ENCODE peak calls at places on chromosomes 5 and 9, in ten cellular contexts. One of them, this sample, is unnamed.

GRCh38 chr5:126339215-126339805 is 83.9 kb upstream of the GRAMD2B start:
- ATAC-seq in right cardiac atrium: peak; percentile 48
- ATAC-seq in stimulated activated naive CD8-positive, alpha-beta T cell treated with anti-CD3 and anti-CD28 coated beads, Interleukin-15, Interleukin-2, amounts not matched to agents 100 U/mL and 50 U/mL, for 24 hours: no peak
- ATAC-seq in aorta: no peak
- ATAC-seq in left cardiac atrium: peak; percentile 45
- ATAC-seq in activated CD8-positive, alpha-beta memory T cell treated with anti-CD3 and anti-CD28 coated beads, Interleukin-2, amount 10 ng/mL, durations not matched to agents 7 days and 5 days: peak; percentile 42
- ATAC-seq in naive thymus-derived CD8-positive, alpha-beta T cell: peak; percentile 35
- ATAC-seq in T-cell: no peak
- ATAC-seq in activated T-cell treated with anti-CD3 and anti-CD28 coated beads, Interleukin-2, amount 50 U/mL, for 4 hours: no peak
- ATAC-seq in HCT116: peak; percentile 74
- ATAC-seq in this sample: peak; percentile 39

GRCh38 chr9:20940447-20941176 is 90.8 kb downstream of the HACD4 start:
- ATAC-seq in right cardiac atrium: no peak
- ATAC-seq in stimulated activated naive CD8-positive, alpha-beta T cell treated with anti-CD3 and anti-CD28 coated beads, Interleukin-15, Interleukin-2, amounts not matched to agents 100 U/mL and 50 U/mL, for 24 hours: no peak
- ATAC-seq in aorta: peak; percentile 33
- ATAC-seq in left cardiac atrium: peak; percentile 57
- ATAC-seq in activated CD8-positive, alpha-beta memory T cell treated with anti-CD3 and anti-CD28 coated beads, Interleukin-2, amount 10 ng/mL, durations not matched to agents 7 days and 5 days: no peak
- ATAC-seq in naive thymus-derived CD8-positive, alpha-beta T cell: no peak
- ATAC-seq in T-cell: no peak
- ATAC-seq in activated T-cell treated with anti-CD3 and anti-CD28 coated beads, Interleukin-2, amount 50 U/mL, for 4 hours: peak; percentile 21
- ATAC-seq in HCT116: peak; percentile 54
- ATAC-seq in this sample: peak; percentile 16

GRCh38 chr5:59126665-59127354 is 543.9 kb downstream of the RAB3C start:
- ATAC-seq in right cardiac atrium: no peak
- ATAC-seq in stimulated activated naive CD8-positive, alpha-beta T cell treated with anti-CD3 and anti-CD28 coated beads, Interleukin-15, Interleukin-2, amounts not matched to agents 100 U/mL and 50 U/mL, for 24 hours: peak; percentile 2
- ATAC-seq in aorta: no peak
- ATAC-seq in left cardiac atrium: peak; percentile 2
- ATAC-seq in activated CD8-positive, alpha-beta memory T cell treated with anti-CD3 and anti-CD28 coated beads, Interleukin-2, amount 10 ng/mL, durations not matched to agents 7 days and 5 days: peak; percentile 6
- ATAC-seq in naive thymus-derived CD8-positive, alpha-beta T cell: no peak
- ATAC-seq in T-cell: peak; percentile 18
- ATAC-seq in activated T-cell treated with anti-CD3 and anti-CD28 coated beads, Interleukin-2, amount 50 U/mL, for 4 hours: peak; percentile 5
- ATAC-seq in HCT116: peak; percentile 12
- ATAC-seq in this sample: no peak

GRCh38 chr9:28887188-28887884 is 1314.1 kb upstream of the C9orf72 start:
- ATAC-seq in right cardiac atrium: no peak
- ATAC-seq in stimulated activated naive CD8-positive, alpha-beta T cell treated with anti-CD3 and anti-CD28 coated beads, Interleukin-15, Interleukin-2, amounts not matched to agents 100 U/mL and 50 U/mL, for 24 hours: no peak
- ATAC-seq in aorta: no peak
- ATAC-seq in left cardiac atrium: no peak
- ATAC-seq in activated CD8-positive, alpha-beta memory T cell treated with anti-CD3 and anti-CD28 coated beads, Interleukin-2, amount 10 ng/mL, durations not matched to agents 7 days and 5 days: no peak
- ATAC-seq in naive thymus-derived CD8-positive, alpha-beta T cell: no peak
- ATAC-seq in T-cell: no peak
- ATAC-seq in activated T-cell treated with anti-CD3 and anti-CD28 coated beads, Interleukin-2, amount 50 U/mL, for 4 hours: no peak
- ATAC-seq in HCT116: no peak
- ATAC-seq in this sample: no peak

GRCh38 chr9:15482146-15482545 is 28.6 kb downstream of the PSIP1 start:
- ATAC-seq in right cardiac atrium: no peak
- ATAC-seq in stimulated activated naive CD8-positive, alpha-beta T cell treated with anti-CD3 and anti-CD28 coated beads, Interleukin-15, Interleukin-2, amounts not matched to agents 100 U/mL and 50 U/mL, for 24 hours: no peak
- ATAC-seq in aorta: no peak
- ATAC-seq in left cardiac atrium: no peak
- ATAC-seq in activated CD8-positive, alpha-beta memory T cell treated with anti-CD3 and anti-CD28 coated beads, Interleukin-2, amount 10 ng/mL, durations not matched to agents 7 days and 5 days: no peak
- ATAC-seq in naive thymus-derived CD8-positive, alpha-beta T cell: no peak
- ATAC-seq in T-cell: no peak
- ATAC-seq in activated T-cell treated with anti-CD3 and anti-CD28 coated beads, Interleukin-2, amount 50 U/mL, for 4 hours: no peak
- ATAC-seq in HCT116: no peak
- ATAC-seq in this sample: no peak

GRCh38 chr5:68214472-68215207 is 916 bp upstream of the PIK3R1 start:
- ATAC-seq in right cardiac atrium: no peak
- ATAC-seq in stimulated activated naive CD8-positive, alpha-beta T cell treated with anti-CD3 and anti-CD28 coated beads, Interleukin-15, Interleukin-2, amounts not matched to agents 100 U/mL and 50 U/mL, for 24 hours: no peak
- ATAC-seq in aorta: no peak
- ATAC-seq in left cardiac atrium: no peak
- ATAC-seq in activated CD8-positive, alpha-beta memory T cell treated with anti-CD3 and anti-CD28 coated beads, Interleukin-2, amount 10 ng/mL, durations not matched to agents 7 days and 5 days: peak; percentile 26
- ATAC-seq in naive thymus-derived CD8-positive, alpha-beta T cell: no peak
- ATAC-seq in T-cell: peak; percentile 29
- ATAC-seq in activated T-cell treated with anti-CD3 and anti-CD28 coated beads, Interleukin-2, amount 50 U/mL, for 4 hours: no peak
- ATAC-seq in HCT116: no peak
- ATAC-seq in this sample: no peak

GRCh38 chr9:130868230-130868629 is 28.4 kb downstream of the QRFP start:
- ATAC-seq in right cardiac atrium: no peak
- ATAC-seq in stimulated activated naive CD8-positive, alpha-beta T cell treated with anti-CD3 and anti-CD28 coated beads, Interleukin-15, Interleukin-2, amounts not matched to agents 100 U/mL and 50 U/mL, for 24 hours: no peak
- ATAC-seq in aorta: no peak
- ATAC-seq in left cardiac atrium: no peak
- ATAC-seq in activated CD8-positive, alpha-beta memory T cell treated with anti-CD3 and anti-CD28 coated beads, Interleukin-2, amount 10 ng/mL, durations not matched to agents 7 days and 5 days: no peak
- ATAC-seq in naive thymus-derived CD8-positive, alpha-beta T cell: no peak
- ATAC-seq in T-cell: no peak
- ATAC-seq in activated T-cell treated with anti-CD3 and anti-CD28 coated beads, Interleukin-2, amount 50 U/mL, for 4 hours: no peak
- ATAC-seq in HCT116: no peak
- ATAC-seq in this sample: no peak

GRCh38 chr5:14177651-14178050 is 34.5 kb downstream of the TRIO start:
- ATAC-seq in right cardiac atrium: no peak
- ATAC-seq in stimulated activated naive CD8-positive, alpha-beta T cell treated with anti-CD3 and anti-CD28 coated beads, Interleukin-15, Interleukin-2, amounts not matched to agents 100 U/mL and 50 U/mL, for 24 hours: no peak
- ATAC-seq in aorta: no peak
- ATAC-seq in left cardiac atrium: no peak
- ATAC-seq in activated CD8-positive, alpha-beta memory T cell treated with anti-CD3 and anti-CD28 coated beads, Interleukin-2, amount 10 ng/mL, durations not matched to agents 7 days and 5 days: no peak
- ATAC-seq in naive thymus-derived CD8-positive, alpha-beta T cell: no peak
- ATAC-seq in T-cell: no peak
- ATAC-seq in activated T-cell treated with anti-CD3 and anti-CD28 coated beads, Interleukin-2, amount 50 U/mL, for 4 hours: no peak
- ATAC-seq in HCT116: no peak
- ATAC-seq in this sample: no peak

GRCh38 chr9:19642256-19642655 is 146.6 kb downstream of the SLC24A2 start:
- ATAC-seq in right cardiac atrium: peak; percentile 34
- ATAC-seq in stimulated activated naive CD8-positive, alpha-beta T cell treated with anti-CD3 and anti-CD28 coated beads, Interleukin-15, Interleukin-2, amounts not matched to agents 100 U/mL and 50 U/mL, for 24 hours: peak; percentile 28
- ATAC-seq in aorta: no peak
- ATAC-seq in left cardiac atrium: no peak
- ATAC-seq in activated CD8-positive, alpha-beta memory T cell treated with anti-CD3 and anti-CD28 coated beads, Interleukin-2, amount 10 ng/mL, durations not matched to agents 7 days and 5 days: no peak
- ATAC-seq in naive thymus-derived CD8-positive, alpha-beta T cell: no peak
- ATAC-seq in T-cell: no peak
- ATAC-seq in activated T-cell treated with anti-CD3 and anti-CD28 coated beads, Interleukin-2, amount 50 U/mL, for 4 hours: no peak
- ATAC-seq in HCT116: peak; percentile 44
- ATAC-seq in this sample: no peak

GRCh38 chr5:176608937-176609723 is 826 bp downstream of the GPRIN1 start:
- ATAC-seq in right cardiac atrium: no peak
- ATAC-seq in stimulated activated naive CD8-positive, alpha-beta T cell treated with anti-CD3 and anti-CD28 coated beads, Interleukin-15, Interleukin-2, amounts not matched to agents 100 U/mL and 50 U/mL, for 24 hours: peak; percentile 5
- ATAC-seq in aorta: no peak
- ATAC-seq in left cardiac atrium: no peak
- ATAC-seq in activated CD8-positive, alpha-beta memory T cell treated with anti-CD3 and anti-CD28 coated beads, Interleukin-2, amount 10 ng/mL, durations not matched to agents 7 days and 5 days: no peak
- ATAC-seq in naive thymus-derived CD8-positive, alpha-beta T cell: peak; percentile 41
- ATAC-seq in T-cell: peak; percentile 19
- ATAC-seq in activated T-cell treated with anti-CD3 and anti-CD28 coated beads, Interleukin-2, amount 50 U/mL, for 4 hours: peak; percentile 46
- ATAC-seq in HCT116: no peak
- ATAC-seq in this sample: no peak

GRCh38 chr9:75186767-75187380 is 98.6 kb downstream of the OSTF1 start:
- ATAC-seq in right cardiac atrium: no peak
- ATAC-seq in stimulated activated naive CD8-positive, alpha-beta T cell treated with anti-CD3 and anti-CD28 coated beads, Interleukin-15, Interleukin-2, amounts not matched to agents 100 U/mL and 50 U/mL, for 24 hours: no peak
- ATAC-seq in aorta: no peak
- ATAC-seq in left cardiac atrium: no peak
- ATAC-seq in activated CD8-positive, alpha-beta memory T cell treated with anti-CD3 and anti-CD28 coated beads, Interleukin-2, amount 10 ng/mL, durations not matched to agents 7 days and 5 days: no peak
- ATAC-seq in naive thymus-derived CD8-positive, alpha-beta T cell: no peak
- ATAC-seq in T-cell: no peak
- ATAC-seq in activated T-cell treated with anti-CD3 and anti-CD28 coated beads, Interleukin-2, amount 50 U/mL, for 4 hours: no peak
- ATAC-seq in HCT116: no peak
- ATAC-seq in this sample: no peak

GRCh38 chr5:78566747-78567449 is 81.7 kb downstream of the LHFPL2 start:
- ATAC-seq in right cardiac atrium: peak; percentile 34
- ATAC-seq in stimulated activated naive CD8-positive, alpha-beta T cell treated with anti-CD3 and anti-CD28 coated beads, Interleukin-15, Interleukin-2, amounts not matched to agents 100 U/mL and 50 U/mL, for 24 hours: peak; percentile 52
- ATAC-seq in aorta: no peak
- ATAC-seq in left cardiac atrium: peak; percentile 64
- ATAC-seq in activated CD8-positive, alpha-beta memory T cell treated with anti-CD3 and anti-CD28 coated beads, Interleukin-2, amount 10 ng/mL, durations not matched to agents 7 days and 5 days: no peak
- ATAC-seq in naive thymus-derived CD8-positive, alpha-beta T cell: no peak
- ATAC-seq in T-cell: no peak
- ATAC-seq in activated T-cell treated with anti-CD3 and anti-CD28 coated beads, Interleukin-2, amount 50 U/mL, for 4 hours: peak; percentile 35
- ATAC-seq in HCT116: no peak
- ATAC-seq in this sample: peak; percentile 54

GRCh38 chr5:132455614-132456115 is 34.9 kb downstream of the IRF1 start:
- ATAC-seq in right cardiac atrium: peak; percentile 10
- ATAC-seq in stimulated activated naive CD8-positive, alpha-beta T cell treated with anti-CD3 and anti-CD28 coated beads, Interleukin-15, Interleukin-2, amounts not matched to agents 100 U/mL and 50 U/mL, for 24 hours: no peak
- ATAC-seq in aorta: no peak
- ATAC-seq in left cardiac atrium: no peak
- ATAC-seq in activated CD8-positive, alpha-beta memory T cell treated with anti-CD3 and anti-CD28 coated beads, Interleukin-2, amount 10 ng/mL, durations not matched to agents 7 days and 5 days: no peak
- ATAC-seq in naive thymus-derived CD8-positive, alpha-beta T cell: no peak
- ATAC-seq in T-cell: no peak
- ATAC-seq in activated T-cell treated with anti-CD3 and anti-CD28 coated beads, Interleukin-2, amount 50 U/mL, for 4 hours: no peak
- ATAC-seq in HCT116: no peak
- ATAC-seq in this sample: no peak

GRCh38 chr9:127794001-127794791 is 8.4 kb downstream of the CDK9 start:
- ATAC-seq in right cardiac atrium: peak; percentile 4
- ATAC-seq in stimulated activated naive CD8-positive, alpha-beta T cell treated with anti-CD3 and anti-CD28 coated beads, Interleukin-15, Interleukin-2, amounts not matched to agents 100 U/mL and 50 U/mL, for 24 hours: no peak
- ATAC-seq in aorta: no peak
- ATAC-seq in left cardiac atrium: no peak
- ATAC-seq in activated CD8-positive, alpha-beta memory T cell treated with anti-CD3 and anti-CD28 coated beads, Interleukin-2, amount 10 ng/mL, durations not matched to agents 7 days and 5 days: no peak
- ATAC-seq in naive thymus-derived CD8-positive, alpha-beta T cell: no peak
- ATAC-seq in T-cell: no peak
- ATAC-seq in activated T-cell treated with anti-CD3 and anti-CD28 coated beads, Interleukin-2, amount 50 U/mL, for 4 hours: no peak
- ATAC-seq in HCT116: peak; percentile 15
- ATAC-seq in this sample: no peak

GRCh38 chr5:107216587-107216986 is 454.1 kb downstream of the EFNA5 start:
- ATAC-seq in right cardiac atrium: no peak
- ATAC-seq in stimulated activated naive CD8-positive, alpha-beta T cell treated with anti-CD3 and anti-CD28 coated beads, Interleukin-15, Interleukin-2, amounts not matched to agents 100 U/mL and 50 U/mL, for 24 hours: no peak
- ATAC-seq in aorta: no peak
- ATAC-seq in left cardiac atrium: no peak
- ATAC-seq in activated CD8-positive, alpha-beta memory T cell treated with anti-CD3 and anti-CD28 coated beads, Interleukin-2, amount 10 ng/mL, durations not matched to agents 7 days and 5 days: no peak
- ATAC-seq in naive thymus-derived CD8-positive, alpha-beta T cell: no peak
- ATAC-seq in T-cell: no peak
- ATAC-seq in activated T-cell treated with anti-CD3 and anti-CD28 coated beads, Interleukin-2, amount 50 U/mL, for 4 hours: no peak
- ATAC-seq in HCT116: no peak
- ATAC-seq in this sample: no peak

GRCh38 chr9:132249123-132249522 is 87.3 kb downstream of the NTNG2 start:
- ATAC-seq in right cardiac atrium: no peak
- ATAC-seq in stimulated activated naive CD8-positive, alpha-beta T cell treated with anti-CD3 and anti-CD28 coated beads, Interleukin-15, Interleukin-2, amounts not matched to agents 100 U/mL and 50 U/mL, for 24 hours: no peak
- ATAC-seq in aorta: peak; percentile 4
- ATAC-seq in left cardiac atrium: no peak
- ATAC-seq in activated CD8-positive, alpha-beta memory T cell treated with anti-CD3 and anti-CD28 coated beads, Interleukin-2, amount 10 ng/mL, durations not matched to agents 7 days and 5 days: no peak
- ATAC-seq in naive thymus-derived CD8-positive, alpha-beta T cell: no peak
- ATAC-seq in T-cell: no peak
- ATAC-seq in activated T-cell treated with anti-CD3 and anti-CD28 coated beads, Interleukin-2, amount 50 U/mL, for 4 hours: no peak
- ATAC-seq in HCT116: no peak
- ATAC-seq in this sample: no peak

GRCh38 chr9:752201-752600 is 89.3 kb upstream of the DMRT1 start:
- ATAC-seq in right cardiac atrium: peak; percentile 24
- ATAC-seq in stimulated activated naive CD8-positive, alpha-beta T cell treated with anti-CD3 and anti-CD28 coated beads, Interleukin-15, Interleukin-2, amounts not matched to agents 100 U/mL and 50 U/mL, for 24 hours: no peak
- ATAC-seq in aorta: peak; percentile 63
- ATAC-seq in left cardiac atrium: peak; percentile 24
- ATAC-seq in activated CD8-positive, alpha-beta memory T cell treated with anti-CD3 and anti-CD28 coated beads, Interleukin-2, amount 10 ng/mL, durations not matched to agents 7 days and 5 days: no peak
- ATAC-seq in naive thymus-derived CD8-positive, alpha-beta T cell: no peak
- ATAC-seq in T-cell: no peak
- ATAC-seq in activated T-cell treated with anti-CD3 and anti-CD28 coated beads, Interleukin-2, amount 50 U/mL, for 4 hours: no peak
- ATAC-seq in HCT116: no peak
- ATAC-seq in this sample: peak; percentile 69

GRCh38 chr5:168696611-168697010 is 117.4 kb upstream of the PANK3 start:
- ATAC-seq in right cardiac atrium: no peak
- ATAC-seq in stimulated activated naive CD8-positive, alpha-beta T cell treated with anti-CD3 and anti-CD28 coated beads, Interleukin-15, Interleukin-2, amounts not matched to agents 100 U/mL and 50 U/mL, for 24 hours: no peak
- ATAC-seq in aorta: no peak
- ATAC-seq in left cardiac atrium: no peak
- ATAC-seq in activated CD8-positive, alpha-beta memory T cell treated with anti-CD3 and anti-CD28 coated beads, Interleukin-2, amount 10 ng/mL, durations not matched to agents 7 days and 5 days: no peak
- ATAC-seq in naive thymus-derived CD8-positive, alpha-beta T cell: no peak
- ATAC-seq in T-cell: no peak
- ATAC-seq in activated T-cell treated with anti-CD3 and anti-CD28 coated beads, Interleukin-2, amount 50 U/mL, for 4 hours: no peak
- ATAC-seq in HCT116: no peak
- ATAC-seq in this sample: peak; percentile 33

GRCh38 chr9:135885100-135885853 is 22.1 kb downstream of the CAMSAP1 start:
- ATAC-seq in right cardiac atrium: no peak
- ATAC-seq in stimulated activated naive CD8-positive, alpha-beta T cell treated with anti-CD3 and anti-CD28 coated beads, Interleukin-15, Interleukin-2, amounts not matched to agents 100 U/mL and 50 U/mL, for 24 hours: no peak
- ATAC-seq in aorta: no peak
- ATAC-seq in left cardiac atrium: no peak
- ATAC-seq in activated CD8-positive, alpha-beta memory T cell treated with anti-CD3 and anti-CD28 coated beads, Interleukin-2, amount 10 ng/mL, durations not matched to agents 7 days and 5 days: no peak
- ATAC-seq in naive thymus-derived CD8-positive, alpha-beta T cell: no peak
- ATAC-seq in T-cell: no peak
- ATAC-seq in activated T-cell treated with anti-CD3 and anti-CD28 coated beads, Interleukin-2, amount 50 U/mL, for 4 hours: no peak
- ATAC-seq in HCT116: no peak
- ATAC-seq in this sample: no peak

This sample was measured in gastroesophageal sphincter.